ENCODE peak calls at places on chromosomes 11 and 22, in five cellular contexts. R is Panc1; Q is nucleus accumbens; Y is activated CD4-positive, CD25-positive, alpha-beta regulatory T cell treated with anti-CD3 and anti-CD28 coated beads, Interleukin-2, amount 50 U/mL, for 72 hours; V is AG04450. T is an unnamed sample.
A peak's percentile ranks its signal among the peaks of the same experiment; 100 is the strongest.

GRCh38 chr11:118691926-118692830 is 12.7 kb upstream of the TREH start:
- DNase-seq in V (no peak), Q (no peak), Y (peak; percentile 46), R (no peak), T (peak; percentile 86)

GRCh38 chr11:125777309-125777708 is 1.3 kb downstream of the PATE2 start:
- DNase-seq in Q (no peak), V (no peak), R (no peak), Y (no peak), T (no peak)

GRCh38 chr11:61918251-61919112 is 1.1 kb upstream of the RAB3IL1 start:
- DNase-seq in Q (no peak), V (no peak), Y (no peak), R (no peak), T (no peak)

GRCh38 chr11:83602116-83602515 is 315.9 kb upstream of the CCDC90B start:
- DNase-seq in Y (no peak), V (no peak), Q (no peak), R (no peak), T (no peak)

GRCh38 chr11:8735094-8735493 is 52.5 kb downstream of the RPL27A start:
- DNase-seq in Q (no peak), R (no peak), Y (no peak), V (no peak), T (no peak)

GRCh38 chr11:122578168-122578825 is 77.2 kb upstream of the UBASH3B start:
- DNase-seq in Y (no peak), Q (no peak), R (no peak), V (no peak), T (no peak)

GRCh38 chr22:49229483-49230193 is 598.0 kb downstream of the BRD1 start:
- DNase-seq in V (no peak), Y (no peak), R (no peak), Q (no peak), T (no peak)

GRCh38 chr22:24952837-24953293 is 349 bp downstream of the KIAA1671 start:
- DNase-seq in R (no peak), Y (no peak), V (no peak), Q (peak; percentile 43), T (no peak)

GRCh38 chr11:27303903-27304302 is 59.1 kb downstream of the CCDC34 start:
- DNase-seq in V (no peak), R (no peak), Y (no peak), Q (no peak), T (no peak)

GRCh38 chr11:12811861-12812260 is 137.6 kb downstream of the TEAD1 start:
- DNase-seq in Q (no peak), R (no peak), Y (no peak), V (no peak), T (no peak)

GRCh38 chr11:12186683-12187082 is 76.3 kb downstream of the MICAL2 start:
- DNase-seq in Q (no peak), R (no peak), V (no peak), Y (no peak), T (no peak)

GRCh38 chr22:24444729-24445466 is 17.5 kb downstream of the ADORA2A start:
- DNase-seq in Y (no peak), R (no peak), Q (no peak), V (no peak), T (peak; percentile 37)

T was measured in activated effector memory CD4-positive, alpha-beta T cell treated with anti-CD3 and anti-CD28 coated beads, Interleukin-2, amount 50 U/mL, for 16 hours.